ENCODE peak calls at places on chromosomes 5 and 9, in four cellular contexts. V is endothelial cell of umbilical vein, S is DND-41, X is GM23248. O is an unnamed sample.

GRCh38 chr9:16869961-16870605 is 387 bp downstream of the BNC2 start:
- DNase-seq in V (peak; percentile 11), S (peak; percentile 22), X (peak; percentile 65), O (no peak)

GRCh38 chr5:134577796-134578577 is 52.5 kb downstream of the JADE2 start:
- DNase-seq in V (peak; percentile 80), S (peak; percentile 79), X (peak; percentile 91), O (peak; percentile 92)

GRCh38 chr5:137960141-137960540 is 70.9 kb downstream of the PKD2L2 start:
- DNase-seq in V (peak; percentile 24), S (no peak), X (no peak), O (no peak)

GRCh38 chr5:76595755-76596481 is 27.3 kb downstream of the F2RL2 start:
- DNase-seq in V (no peak), S (no peak), X (no peak), O (no peak)

GRCh38 chr5:18010053-18010452 is 375.8 kb downstream of the TAF11L14 start:
- DNase-seq in V (no peak), S (no peak), X (no peak), O (no peak)

GRCh38 chr5:40578501-40579451 is 100.9 kb upstream of the PTGER4 start:
- DNase-seq in V (peak; percentile 14), S (no peak), X (peak; percentile 25), O (no peak)

GRCh38 chr9:125747053-125747764 is at the start of gene PBX3:
- DNase-seq in V (peak; percentile 38), S (peak; percentile 60), X (peak; percentile 77), O (peak; percentile 70)

GRCh38 chr5:133559960-133560359 is 52.4 kb downstream of the FSTL4 start:
- DNase-seq in V (no peak), S (no peak), X (no peak), O (no peak)

GRCh38 chr9:127741831-127742434 is 6.8 kb upstream of the TOR2A start:
- DNase-seq in V (no peak), S (no peak), X (peak; percentile 54), O (no peak)

GRCh38 chr5:112576298-112576925 is 157.3 kb upstream of the EPB41L4A start:
- DNase-seq in V (peak; percentile 85), S (no peak), X (no peak), O (no peak)

GRCh38 chr5:132749506-132749905 is 2.3 kb downstream of the CCNI2 start:
- DNase-seq in V (no peak), S (no peak), X (no peak), O (no peak)

GRCh38 chr5:37189355-37189754 is 59.8 kb downstream of the CPLANE1 start:
- DNase-seq in V (no peak), S (no peak), X (peak; percentile 47), O (no peak)

GRCh38 chr5:126373621-126374416 is 49.4 kb upstream of the GRAMD2B start:
- DNase-seq in V (no peak), S (no peak), X (peak; percentile 55), O (no peak)

GRCh38 chr5:170159101-170159698 is 53.5 kb downstream of the FOXI1 start:
- DNase-seq in V (no peak), S (no peak), X (peak; percentile 94), O (no peak)

GRCh38 chr9:72734631-72735030 is 213.2 kb downstream of the TMC1 start:
- DNase-seq in V (no peak), S (no peak), X (no peak), O (no peak)

GRCh38 chr5:133806847-133807246 is 161.6 kb downstream of the C5orf15 start:
- DNase-seq in V (no peak), S (no peak), X (no peak), O (no peak)

GRCh38 chr9:72529531-72529930 is 8.1 kb downstream of the TMC1 start:
- DNase-seq in V (no peak), S (no peak), X (no peak), O (no peak)

GRCh38 chr5:5271606-5272321 is 131.6 kb downstream of the ADAMTS16 start:
- DNase-seq in V (peak; percentile 2), S (no peak), X (peak; percentile 35), O (no peak)

GRCh38 chr9:93216072-93216364 is 32.1 kb downstream of the WNK2 start:
- DNase-seq in V (no peak), S (no peak), X (no peak), O (no peak)

GRCh38 chr5:35246928-35247644 is 16.8 kb upstream of the PRLR start:
- DNase-seq in V (no peak), S (no peak), X (peak; percentile 27), O (no peak)

GRCh38 chr5:35247645-35248034 is 17.4 kb upstream of the PRLR start:
- DNase-seq in V (peak; percentile 44), S (no peak), X (peak; percentile 24), O (no peak)

GRCh38 chr5:35252963-35253362 is 22.7 kb upstream of the PRLR start:
- DNase-seq in V (no peak), S (no peak), X (no peak), O (no peak)

GRCh38 chr5:35246411-35246810 is 16.1 kb upstream of the PRLR start:
- DNase-seq in V (no peak), S (no peak), X (peak; percentile 7), O (no peak)

DNA sequence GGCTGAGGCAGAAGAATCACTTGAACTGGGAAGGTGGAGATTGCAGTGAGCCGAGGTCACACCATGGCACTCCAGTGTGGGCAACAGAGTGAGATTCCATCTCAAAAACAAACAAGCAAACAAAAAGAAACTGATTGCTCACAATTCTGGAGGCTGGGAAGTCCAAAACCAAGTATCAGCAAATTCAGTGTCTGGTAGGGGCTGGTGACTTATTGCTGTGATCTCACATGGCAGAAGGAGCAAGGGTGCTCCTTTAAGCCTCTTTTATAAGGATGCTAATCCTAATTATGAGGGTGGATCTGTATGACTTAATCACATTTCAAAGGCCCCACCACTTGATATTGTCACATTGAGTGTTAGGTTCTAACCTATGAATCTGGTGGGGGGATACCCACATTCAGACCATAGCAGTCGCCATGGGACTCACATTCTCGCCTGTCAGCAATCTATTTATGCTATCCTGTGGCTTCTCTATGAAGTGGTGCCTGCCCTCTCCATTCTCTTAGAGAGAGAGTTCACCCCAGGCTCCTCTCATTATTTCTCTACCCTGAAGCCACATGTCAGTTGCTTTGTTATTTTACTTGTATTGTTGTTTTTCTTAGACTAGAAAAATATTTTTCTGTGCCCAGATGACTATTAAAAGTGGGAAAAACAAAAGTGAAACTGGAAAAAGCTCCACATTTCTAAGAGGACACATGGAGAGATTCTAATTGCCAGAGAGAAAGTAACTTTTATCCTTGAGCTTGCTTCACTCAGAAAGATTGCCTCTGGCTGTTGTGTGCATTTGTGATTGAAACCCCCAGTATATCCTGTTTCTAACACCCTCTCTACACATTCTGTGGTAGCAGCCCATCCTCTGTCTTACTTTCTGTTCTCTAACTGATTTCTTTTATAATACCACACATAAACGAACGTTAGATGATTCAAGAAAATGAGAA is 18.8 kb upstream of the PRLR start:
- DNase-seq in V (no peak), S (peak; percentile 22), X (no peak), O (no peak)
- H2AFZ ChIP-seq in V (no peak overlapping the region), S (peak overlapping the region; percentile 69), X (no peak overlapping the region), O (no peak overlapping the region)

DNA sequence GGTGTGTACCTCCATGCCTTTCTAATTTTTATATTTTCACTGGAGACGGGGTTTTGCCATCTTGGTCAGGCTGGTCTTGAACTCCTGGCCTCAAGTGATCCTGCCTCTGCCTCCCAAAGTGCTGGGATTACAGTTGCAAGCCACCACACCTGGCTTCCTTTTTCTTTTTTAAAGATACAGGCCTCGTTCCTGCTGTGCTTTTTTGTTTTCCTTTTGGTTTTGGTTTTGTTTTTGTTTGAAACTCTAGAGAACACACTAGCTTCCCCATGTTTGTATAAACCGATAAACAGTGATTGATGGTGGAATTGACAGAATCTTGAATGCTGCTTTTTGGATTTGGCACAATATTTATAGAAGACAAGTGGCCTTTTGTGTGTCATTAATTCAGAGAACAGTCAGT is 1603.4 kb downstream of the MAT2B start:
- DNase-seq in V (no peak), S (no peak), X (no peak), O (no peak)
- H3K9ac ChIP-seq in V (no peak overlapping the region), S (no peak overlapping the region), X (no peak overlapping the region), O (no peak overlapping the region)

GRCh38 chr5:78649220-78649700 is 688 bp upstream of the LHFPL2 start:
- DNase-seq in V (peak; percentile 35), S (no peak), X (peak; percentile 45), O (no peak)

GRCh38 chr5:78648359-78649219 is at the start of gene LHFPL2:
- DNase-seq in V (peak; percentile 77), S (peak; percentile 29), X (peak; percentile 83), O (peak; percentile 45)

GRCh38 chr5:78651468-78651867 is 2.9 kb upstream of the LHFPL2 start:
- DNase-seq in V (no peak), S (no peak), X (no peak), O (peak; percentile 35)

GRCh38 chr5:78650562-78650930 is 2.0 kb upstream of the LHFPL2 start:
- DNase-seq in V (no peak), S (no peak), X (no peak), O (peak; percentile 22)

DNA sequence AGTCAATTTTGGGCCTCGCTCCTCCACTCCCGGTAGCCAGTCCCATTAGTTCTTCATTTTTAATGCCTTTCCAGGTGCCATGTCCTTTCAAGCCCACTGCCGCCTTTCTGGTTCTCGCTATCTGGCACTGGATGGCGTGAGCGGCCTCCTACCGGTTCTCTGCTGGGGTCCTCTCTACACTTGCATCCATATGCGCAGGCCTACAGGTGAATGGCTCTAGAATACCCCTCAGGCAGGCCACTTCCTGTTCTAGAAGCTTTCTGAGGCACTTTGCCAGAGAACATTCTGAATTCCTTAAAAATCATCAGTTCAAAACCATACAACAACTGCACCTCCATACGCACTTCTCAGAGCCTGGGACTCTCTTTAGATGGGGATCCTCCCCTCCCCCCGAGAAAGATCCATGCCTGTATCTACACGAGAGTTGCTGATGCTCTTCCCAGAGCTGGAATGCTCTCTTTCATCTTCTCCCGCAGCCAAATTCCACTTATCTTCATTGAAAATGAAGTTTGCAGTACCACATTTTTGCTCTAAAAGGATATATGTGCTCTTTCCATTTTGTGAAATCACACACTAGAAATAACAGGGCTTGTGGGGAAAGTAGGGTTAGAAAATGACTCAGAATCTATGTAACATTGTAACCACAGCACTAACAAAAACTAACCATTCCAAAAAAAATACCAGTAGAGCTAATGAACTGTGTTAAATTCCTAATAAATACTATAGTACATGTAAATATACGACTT is 1.4 kb upstream of the LHFPL2 start:
- DNase-seq in V (no peak), S (no peak), X (peak; percentile 73), O (no peak)
- H2AFZ ChIP-seq in V (no peak overlapping the region), S (no peak overlapping the region), X (no peak overlapping the region), O (no peak overlapping the region)

DNA sequence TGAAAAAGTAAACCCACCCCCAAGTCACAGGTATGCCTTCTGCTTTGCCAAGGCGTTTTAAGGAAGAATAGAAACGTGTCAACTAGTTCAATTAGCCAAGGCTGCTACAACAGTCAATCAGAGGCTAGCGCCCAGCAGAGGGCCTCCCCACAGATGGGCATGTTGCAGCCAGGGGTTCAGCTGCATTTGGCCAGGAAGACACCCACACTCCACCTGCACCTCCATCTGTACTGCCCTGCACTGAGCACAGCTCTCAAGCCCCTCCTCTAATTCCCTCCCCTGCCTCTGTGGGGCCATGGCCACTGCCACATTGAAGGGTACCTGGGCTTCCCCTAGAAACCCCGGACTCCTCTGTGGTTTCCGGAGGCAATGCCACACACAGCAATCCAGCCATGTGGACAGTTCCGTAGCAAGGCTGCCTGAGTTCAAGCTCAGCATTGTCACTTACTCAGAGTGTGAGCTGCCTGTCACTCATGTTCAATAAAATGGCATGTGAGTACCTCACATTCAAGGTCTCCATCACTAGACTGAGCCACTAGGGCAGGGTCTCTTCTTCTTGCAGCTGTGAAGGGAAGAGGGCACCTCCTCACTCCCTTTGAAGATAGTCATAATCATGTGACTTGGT is 248.4 kb downstream of the IRX2 start:
- DNase-seq in V (no peak), S (no peak), X (no peak), O (no peak)
- H3K9ac ChIP-seq in V (no peak overlapping the region), S (no peak overlapping the region), X (no peak overlapping the region), O (no peak overlapping the region)